ENCODE peak calls at places on chromosomes 7 and 10, in six cellular contexts. One of them, this sample, is unnamed.

GRCh38 chr10:13791483-13791882 is 204.7 kb downstream of the PRPF18 start:
- DNase-seq in HS-5: no peak
- DNase-seq in HCEC 1CT: no peak
- DNase-seq in stimulated activated CD8-positive, alpha-beta memory T cell treated with anti-CD3 and anti-CD28 coated beads, Interleukin-15, amount 100 ng/mL, for 24 hours: no peak
- DNase-seq in kidney: no peak
- DNase-seq in fibroblast of the conjunctiva: no peak
- DNase-seq in this sample: no peak

GRCh38 chr10:101367569-101368453 is 13.8 kb downstream of the BTRC start:
- DNase-seq in HS-5: peak; percentile 82
- DNase-seq in HCEC 1CT: peak; percentile 80
- DNase-seq in stimulated activated CD8-positive, alpha-beta memory T cell treated with anti-CD3 and anti-CD28 coated beads, Interleukin-15, amount 100 ng/mL, for 24 hours: no peak
- DNase-seq in kidney: no peak
- DNase-seq in fibroblast of the conjunctiva: peak; percentile 23
- DNase-seq in this sample: no peak

GRCh38 chr7:53110425-53110824 is 75.0 kb downstream of the POM121L12 start:
- DNase-seq in HS-5: no peak
- DNase-seq in HCEC 1CT: no peak
- DNase-seq in stimulated activated CD8-positive, alpha-beta memory T cell treated with anti-CD3 and anti-CD28 coated beads, Interleukin-15, amount 100 ng/mL, for 24 hours: no peak
- DNase-seq in kidney: no peak
- DNase-seq in fibroblast of the conjunctiva: no peak
- DNase-seq in this sample: no peak

GRCh38 chr10:59463909-59464308 is 101.6 kb upstream of the FAM13C start:
- DNase-seq in HS-5: no peak
- DNase-seq in HCEC 1CT: no peak
- DNase-seq in stimulated activated CD8-positive, alpha-beta memory T cell treated with anti-CD3 and anti-CD28 coated beads, Interleukin-15, amount 100 ng/mL, for 24 hours: no peak
- DNase-seq in kidney: no peak
- DNase-seq in fibroblast of the conjunctiva: no peak
- DNase-seq in this sample: no peak

GRCh38 chr10:88820990-88821389 is 18.5 kb downstream of the LIPM start:
- DNase-seq in HS-5: no peak
- DNase-seq in HCEC 1CT: peak; percentile 65
- DNase-seq in stimulated activated CD8-positive, alpha-beta memory T cell treated with anti-CD3 and anti-CD28 coated beads, Interleukin-15, amount 100 ng/mL, for 24 hours: no peak
- DNase-seq in kidney: no peak
- DNase-seq in fibroblast of the conjunctiva: peak; percentile 86
- DNase-seq in this sample: no peak

GRCh38 chr10:14093735-14094484 is 236.8 kb downstream of the FRMD4A start:
- DNase-seq in HS-5: no peak
- DNase-seq in HCEC 1CT: peak; percentile 54
- DNase-seq in stimulated activated CD8-positive, alpha-beta memory T cell treated with anti-CD3 and anti-CD28 coated beads, Interleukin-15, amount 100 ng/mL, for 24 hours: no peak
- DNase-seq in kidney: no peak
- DNase-seq in fibroblast of the conjunctiva: peak; percentile 33
- DNase-seq in this sample: no peak

GRCh38 chr10:125060851-125061556 is 99.4 kb downstream of the CTBP2 start:
- DNase-seq in HS-5: no peak
- DNase-seq in HCEC 1CT: peak; percentile 73
- DNase-seq in stimulated activated CD8-positive, alpha-beta memory T cell treated with anti-CD3 and anti-CD28 coated beads, Interleukin-15, amount 100 ng/mL, for 24 hours: peak; percentile 8
- DNase-seq in kidney: peak; percentile 92
- DNase-seq in fibroblast of the conjunctiva: peak; percentile 74
- DNase-seq in this sample: peak; percentile 97

GRCh38 chr10:123455861-123456260 is 210.3 kb upstream of the GPR26 start:
- DNase-seq in HS-5: peak; percentile 24
- DNase-seq in HCEC 1CT: no peak
- DNase-seq in stimulated activated CD8-positive, alpha-beta memory T cell treated with anti-CD3 and anti-CD28 coated beads, Interleukin-15, amount 100 ng/mL, for 24 hours: no peak
- DNase-seq in kidney: no peak
- DNase-seq in fibroblast of the conjunctiva: no peak
- DNase-seq in this sample: no peak

GRCh38 chr7:140349172-140349771 is 49.1 kb downstream of the SLC37A3 start:
- DNase-seq in HS-5: no peak
- DNase-seq in HCEC 1CT: no peak
- DNase-seq in stimulated activated CD8-positive, alpha-beta memory T cell treated with anti-CD3 and anti-CD28 coated beads, Interleukin-15, amount 100 ng/mL, for 24 hours: no peak
- DNase-seq in kidney: no peak
- DNase-seq in fibroblast of the conjunctiva: no peak
- DNase-seq in this sample: no peak

This sample was measured in smooth muscle cell of the brain vasculature.